ENCODE peak calls at places on chromosomes 13 and 19, in seven cellular contexts. M, C, L, I, H, W and A are unnamed samples.

GRCh38 chr19:9645466-9645865 is 24.4 kb upstream of the ZNF561 start:
- DNase-seq in M (peak), C (no peak), L (no peak), I (peak), H (no peak), W (no peak), A (no peak)

GRCh38 chr13:63625869-63626268 is 2210.2 kb upstream of the PCDH20 start:
- DNase-seq in M (no peak), C (no peak), L (no peak), I (peak), H (no peak), W (no peak), A (no peak)

GRCh38 chr19:51158474-51159129 is 16.5 kb downstream of the SIGLEC7 start:
- DNase-seq in M (peak), C (peak), L (peak), I (peak), H (peak), W (peak), A (peak)

GRCh38 chr13:110361365-110361911 is 54.4 kb downstream of the COL4A2 start:
- DNase-seq in M (no peak), C (peak), L (no peak), I (no peak), H (no peak), W (no peak), A (no peak)

GRCh38 chr19:18333680-18334079 is 6.7 kb upstream of the PGPEP1 start:
- DNase-seq in M (no peak), C (no peak), L (no peak), I (no peak), H (no peak), W (no peak), A (no peak)

GRCh38 chr13:33271759-33272158 is 13.8 kb downstream of the STARD13 start:
- DNase-seq in M (no peak), C (no peak), L (no peak), I (no peak), H (no peak), W (no peak), A (no peak)

GRCh38 chr13:113291997-113292862 is 4.8 kb upstream of the LAMP1 start:
- DNase-seq in M (peak), C (no peak), L (no peak), I (no peak), H (peak), W (peak), A (peak)

GRCh38 chr13:104477256-104477655 is 1411.0 kb upstream of the SLC10A2 start:
- DNase-seq in M (no peak), C (no peak), L (no peak), I (no peak), H (no peak), W (no peak), A (no peak)

GRCh38 chr13:42574011-42574410 is at the start of gene TNFSF11:
- DNase-seq in M (no peak), C (no peak), L (no peak), I (no peak), H (peak), W (peak), A (no peak)

GRCh38 chr13:51785592-51786424 is 18.2 kb downstream of the DHRS12 start:
- DNase-seq in M (peak), C (no peak), L (no peak), I (no peak), H (peak), W (peak), A (no peak)

GRCh38 chr19:39375929-39376328 is 15.0 kb downstream of the PAF1 start:
- DNase-seq in M (no peak), C (no peak), L (no peak), I (no peak), H (no peak), W (no peak), A (no peak)

GRCh38 chr13:50910483-50910805 is 853 bp downstream of the RNASEH2B start:
- DNase-seq in M (peak), C (no peak), L (peak), I (no peak), H (peak), W (no peak), A (no peak)

GRCh38 chr19:17678836-17679235 is 9.3 kb downstream of the UNC13A start:
- DNase-seq in M (no peak), C (no peak), L (no peak), I (no peak), H (no peak), W (no peak), A (no peak)

GRCh38 chr13:94128430-94128829 is 351.1 kb downstream of the DCT start:
- DNase-seq in M (no peak), C (no peak), L (no peak), I (no peak), H (no peak), W (no peak), A (peak)

GRCh38 chr13:90455861-90456260 is 891.6 kb upstream of the MIR17HG start:
- DNase-seq in M (no peak), C (no peak), L (no peak), I (no peak), H (no peak), W (no peak), A (no peak)

GRCh38 chr13:66076417-66076816 is 1153.7 kb downstream of the PCDH9 start:
- DNase-seq in M (peak), C (no peak), L (no peak), I (peak), H (no peak), W (no peak), A (no peak)

GRCh38 chr19:33715462-33715861 is 81.2 kb upstream of the KCTD15 start:
- DNase-seq in M (no peak), C (no peak), L (no peak), I (no peak), H (no peak), W (no peak), A (no peak)

GRCh38 chr19:53951947-53952346 is 10.8 kb upstream of the CACNG8 start:
- DNase-seq in M (no peak), C (no peak), L (no peak), I (no peak), H (no peak), W (no peak), A (no peak)

GRCh38 chr19:10871711-10872550 is 578 bp downstream of the CARM1 start:
- DNase-seq in M (no peak), C (no peak), L (no peak), I (peak), H (peak), W (peak), A (no peak)

GRCh38 chr19:55353803-55354697 is 469 bp downstream of the COX6B2 start:
- DNase-seq in M (peak), C (peak), L (peak), I (peak), H (peak), W (peak), A (peak)

GRCh38 chr19:6412111-6412999 is 12.3 kb downstream of the KHSRP start:
- DNase-seq in M (no peak), C (no peak), L (no peak), I (peak), H (peak), W (peak), A (peak)

GRCh38 chr13:107900775-107901174 is 314.6 kb downstream of the LIG4 start:
- DNase-seq in M (no peak), C (no peak), L (no peak), I (no peak), H (no peak), W (no peak), A (no peak)

GRCh38 chr19:44960906-44961734 is 5.9 kb downstream of the CLPTM1 start:
- DNase-seq in M (no peak), C (no peak), L (no peak), I (peak), H (no peak), W (no peak), A (no peak)

GRCh38 chr13:27636624-27637288 is 15.1 kb downstream of the POLR1D start:
- DNase-seq in M (no peak), C (no peak), L (no peak), I (no peak), H (no peak), W (no peak), A (no peak)

GRCh38 chr19:14558370-14559066 is 13.3 kb downstream of the NDUFB7 start:
- DNase-seq in M (no peak), C (no peak), L (no peak), I (peak), H (no peak), W (no peak), A (no peak)

GRCh38 chr19:36115453-36116343 is at the start of gene TBCB:
- DNase-seq in M (no peak), C (no peak), L (peak), I (peak), H (peak), W (no peak), A (peak)

GRCh38 chr19:16883518-16883917 is 5.3 kb upstream of the F2RL3 start:
- DNase-seq in M (no peak), C (no peak), L (no peak), I (no peak), H (no peak), W (no peak), A (no peak)

GRCh38 chr19:38318595-38319142 is 976 bp upstream of the KCNK6 start:
- DNase-seq in M (no peak), C (no peak), L (no peak), I (no peak), H (no peak), W (no peak), A (peak)

GRCh38 chr13:27079421-27079958 is 92.1 kb downstream of the USP12 start:
- DNase-seq in M (peak), C (no peak), L (peak), I (no peak), H (no peak), W (no peak), A (no peak)

GRCh38 chr13:43331676-43332075 is 308.3 kb downstream of the DNAJC15 start:
- DNase-seq in M (no peak), C (peak), L (no peak), I (no peak), H (no peak), W (peak), A (peak)

GRCh38 chr13:25727250-25727649 is 324.6 kb downstream of the SHISA2 start:
- DNase-seq in M (no peak), C (peak), L (no peak), I (no peak), H (no peak), W (peak), A (peak)

GRCh38 chr19:42068756-42069571 is 1.0 kb downstream of the GRIK5 start:
- DNase-seq in M (no peak), C (no peak), L (no peak), I (no peak), H (peak), W (no peak), A (no peak)

GRCh38 chr19:56133858-56134654 is 7.0 kb upstream of the ZNF444 start:
- DNase-seq in M (peak), C (no peak), L (no peak), I (peak), H (no peak), W (no peak), A (no peak)

GRCh38 chr13:72290962-72291681 is 424.1 kb upstream of the DACH1 start:
- DNase-seq in M (peak), C (no peak), L (peak), I (no peak), H (no peak), W (no peak), A (no peak)

GRCh38 chr19:29446331-29446730 is 79.5 kb upstream of the VSTM2B start:
- DNase-seq in M (no peak), C (no peak), L (no peak), I (no peak), H (no peak), W (no peak), A (no peak)

GRCh38 chr13:111666377-111666776 is 345.9 kb downstream of the TEX29 start:
- DNase-seq in M (no peak), C (no peak), L (no peak), I (no peak), H (no peak), W (no peak), A (no peak)